ENCODE peak calls at places on chromosomes 6 and 20, in ten cellular contexts. L is mammary epithelial cell, J is DND-41, A is astrocyte, H is Karpas-422, S is IMR-90, E is neural progenitor cell, W is mesendoderm, Z is fibroblast of lung, C is keratinocyte. Y is an unnamed sample.

GRCh38 chr20:14866841-14867514 is 529.6 kb upstream of the FLRT3 start:
- DNase-seq in L (no peak), J (no peak), A (no peak), H (no peak), S (no peak), E (no peak), W (no peak), Z (no peak), C (no peak), Y (no peak)

GRCh38 chr6:42532038-42532669 is 31.7 kb upstream of the UBR2 start:
- DNase-seq in L (peak; percentile 40), J (peak; percentile 23), A (peak; percentile 66), H (peak; percentile 84), S (peak; percentile 73), E (peak; percentile 77), W (peak; percentile 66), Z (peak; percentile 79), C (peak; percentile 13), Y (peak; percentile 83)

GRCh38 chr6:43644940-43645612 is at the start of gene RSPH9:
- DNase-seq in L (no peak), J (no peak), A (peak; percentile 55), H (no peak), S (peak; percentile 44), E (peak; percentile 97), W (peak; percentile 96), Z (peak; percentile 85), C (no peak), Y (peak; percentile 77)

GRCh38 chr6:98136333-98136732 is 698.0 kb upstream of the POU3F2 start:
- DNase-seq in L (no peak), J (no peak), A (no peak), H (no peak), S (no peak), E (peak; percentile 76), W (peak; percentile 13), Z (no peak), C (no peak), Y (no peak)

GRCh38 chr6:36662827-36663256 is 15.7 kb upstream of the CDKN1A start:
- DNase-seq in L (no peak), J (peak; percentile 46), A (no peak), H (peak; percentile 61), S (no peak), E (no peak), W (no peak), Z (no peak), C (no peak), Y (no peak)

GRCh38 chr20:58712823-58713731 is 20.5 kb downstream of the NPEPL1 start:
- DNase-seq in L (no peak), J (no peak), A (no peak), H (no peak), S (no peak), E (no peak), W (no peak), Z (no peak), C (no peak), Y (no peak)

GRCh38 chr20:31670371-31671228 is 32.9 kb downstream of the COX4I2 start:
- DNase-seq in L (no peak), J (no peak), A (no peak), H (no peak), S (peak; percentile 75), E (no peak), W (peak; percentile 38), Z (peak; percentile 79), C (no peak), Y (no peak)

GRCh38 chr20:50130995-50131394 is 18.0 kb upstream of the UBE2V1 start:
- DNase-seq in L (no peak), J (no peak), A (no peak), H (no peak), S (peak; percentile 53), E (no peak), W (no peak), Z (peak; percentile 70), C (no peak), Y (no peak)

GRCh38 chr6:81838031-81838430 is 85.5 kb upstream of the TENT5A start:
- DNase-seq in L (no peak), J (no peak), A (peak; percentile 92), H (no peak), S (peak; percentile 61), E (no peak), W (peak; percentile 49), Z (no peak), C (no peak), Y (no peak)

GRCh38 chr6:162698004-162698403 is 29.6 kb downstream of the PRKN start:
- DNase-seq in L (no peak), J (no peak), A (no peak), H (no peak), S (no peak), E (no peak), W (no peak), Z (no peak), C (no peak), Y (no peak)

GRCh38 chr6:98117072-98117471 is 717.3 kb upstream of the POU3F2 start:
- DNase-seq in L (no peak), J (no peak), A (no peak), H (no peak), S (no peak), E (peak; percentile 18), W (no peak), Z (no peak), C (no peak), Y (no peak)

GRCh38 chr6:54071941-54072340 is 39.3 kb upstream of the MLIP start:
- DNase-seq in L (no peak), J (no peak), A (peak; percentile 42), H (no peak), S (no peak), E (no peak), W (peak; percentile 72), Z (peak; percentile 17), C (no peak), Y (no peak)

GRCh38 chr20:57432874-57433491 is 41.8 kb downstream of the RBM38 start:
- DNase-seq in L (peak; percentile 21), J (peak; percentile 82), A (no peak), H (peak; percentile 90), S (no peak), E (no peak), W (no peak), Z (no peak), C (no peak), Y (peak; percentile 46)

GRCh38 chr20:34089655-34090324 is 22.3 kb downstream of the EIF2S2 start:
- DNase-seq in L (no peak), J (no peak), A (no peak), H (no peak), S (no peak), E (no peak), W (no peak), Z (no peak), C (no peak), Y (no peak)

GRCh38 chr6:152232494-152233151 is 404.5 kb downstream of the SYNE1 start:
- DNase-seq in L (no peak), J (no peak), A (peak; percentile 70), H (no peak), S (peak; percentile 67), E (no peak), W (peak; percentile 73), Z (peak; percentile 15), C (no peak), Y (peak; percentile 76)

GRCh38 chr6:169617562-169617961 is 84.3 kb downstream of the WDR27 start:
- DNase-seq in L (no peak), J (no peak), A (no peak), H (no peak), S (no peak), E (no peak), W (no peak), Z (no peak), C (no peak), Y (no peak)

GRCh38 chr6:169619650-169620049 is 82.2 kb downstream of the WDR27 start:
- DNase-seq in L (peak; percentile 69), J (no peak), A (peak; percentile 35), H (no peak), S (peak; percentile 31), E (peak; percentile 24), W (peak; percentile 96), Z (peak; percentile 14), C (no peak), Y (peak; percentile 74)

GRCh38 chr6:169620171-169621125 is 81.4 kb downstream of the WDR27 start:
- DNase-seq in L (peak; percentile 50), J (no peak), A (peak; percentile 78), H (no peak), S (peak; percentile 86), E (no peak), W (peak; percentile 92), Z (peak; percentile 38), C (no peak), Y (peak; percentile 63)

GRCh38 chr6:169621311-169621710 is 80.5 kb downstream of the WDR27 start:
- DNase-seq in L (no peak), J (no peak), A (no peak), H (no peak), S (no peak), E (no peak), W (no peak), Z (no peak), C (no peak), Y (no peak)

GRCh38 chr6:169618526-169619490 is 83.0 kb downstream of the WDR27 start:
- DNase-seq in L (peak; percentile 59), J (no peak), A (peak; percentile 97), H (no peak), S (peak; percentile 97), E (no peak), W (peak; percentile 33), Z (peak; percentile 86), C (no peak), Y (peak; percentile 90)
- H3K9ac ChIP-seq in L (no peak overlapping the region), J (no peak overlapping the region), A (peak overlapping the region; percentile 40), H (no peak overlapping the region), S (no peak overlapping the region), E (no peak overlapping the region), W (no peak overlapping the region), Z (no peak overlapping the region), C (no peak overlapping the region), Y (peak overlapping the region; percentile 2)

DNA sequence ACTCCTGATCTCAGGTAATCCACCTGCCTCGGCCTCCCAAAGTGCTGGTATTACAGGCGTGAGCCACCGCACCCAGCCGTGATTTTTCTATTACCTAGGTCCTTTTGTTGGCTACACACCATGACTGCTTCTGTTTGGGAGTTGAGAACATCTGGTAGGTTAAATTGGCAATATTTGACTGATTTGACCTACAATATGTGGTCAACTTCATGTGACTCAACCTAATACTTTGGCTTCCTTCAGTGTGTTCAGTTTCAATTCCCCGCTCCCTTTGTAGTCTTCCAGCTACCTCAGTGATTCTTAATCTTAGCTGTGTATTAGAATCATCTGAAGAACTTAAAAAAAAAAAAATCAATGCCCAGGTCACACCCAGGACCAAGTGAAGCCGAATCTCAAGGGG is 47.4 kb downstream of the MYB start:
- DNase-seq in L (no peak), J (no peak), A (no peak), H (no peak), S (no peak), E (no peak), W (no peak), Z (no peak), C (no peak), Y (no peak)
- H3K4me1 ChIP-seq in L (no peaks in the 10 kb centered on the region), J (peaks cover 24% of the 10 kb centered on the region), A (no peaks in the 10 kb centered on the region), H (no peaks in the 10 kb centered on the region), S (no peaks in the 10 kb centered on the region), E (peaks cover 12% of the 10 kb centered on the region), W (no peaks in the 10 kb centered on the region), Z (no peaks in the 10 kb centered on the region), C (no peaks in the 10 kb centered on the region), Y (peaks cover 9% of the 10 kb centered on the region)

GRCh38 chr20:17757496-17757895 is 57.7 kb downstream of the BANF2 start:
- DNase-seq in L (no peak), J (no peak), A (no peak), H (no peak), S (no peak), E (no peak), W (no peak), Z (no peak), C (no peak), Y (no peak)
- H3K9ac ChIP-seq in L (no peak overlapping the region), J (no peak overlapping the region), A (no peak overlapping the region), H (no peak overlapping the region), S (no peak overlapping the region), E (no peak overlapping the region), W (no peak overlapping the region), Z (no peak overlapping the region), C (no peak overlapping the region), Y (no peak overlapping the region)

GRCh38 chr6:45590225-45590624 is 212.5 kb upstream of the SUPT3H start:
- DNase-seq in L (peak; percentile 95), J (no peak), A (peak; percentile 92), H (no peak), S (peak; percentile 92), E (no peak), W (no peak), Z (peak; percentile 81), C (peak; percentile 80), Y (peak; percentile 75)
- H3K4me1 ChIP-seq in L (peaks cover 47% of the 10 kb centered on the region), J (peaks cover 30% of the 10 kb centered on the region), A (peaks cover 33% of the 10 kb centered on the region), H (no peaks in the 10 kb centered on the region), S (peaks cover 13% of the 10 kb centered on the region), E (no peaks in the 10 kb centered on the region), W (peaks cover 2% of the 10 kb centered on the region), Z (peaks cover 10% of the 10 kb centered on the region), C (peaks cover 54% of the 10 kb centered on the region), Y (peaks cover 21% of the 10 kb centered on the region)

Y was measured in GM23248.